ENCODE peak calls at places on chromosomes 3 and 15, in five cellular contexts. One of them, this sample, is unnamed.

GRCh38 chr3:48088056-48088748 is 72.0 kb upstream of the MAP4 start:
- DNase-seq in fibroblast of mammary gland: peak; percentile 25
- DNase-seq in cardiac muscle cell: no peak
- DNase-seq in left ventricle myocardium inferior: no peak
- DNase-seq in upper lobe of right lung: no peak
- DNase-seq in this sample: no peak

GRCh38 chr15:51874751-51875644 is 45.5 kb downstream of the TMOD3 start:
- DNase-seq in left ventricle myocardium inferior: no peak
- DNase-seq in upper lobe of right lung: no peak
- DNase-seq in cardiac muscle cell: peak; percentile 96
- DNase-seq in fibroblast of mammary gland: peak; percentile 99
- DNase-seq in this sample: no peak

GRCh38 chr15:70670680-70671079 is 92.7 kb downstream of the UACA start:
- DNase-seq in left ventricle myocardium inferior: no peak
- DNase-seq in cardiac muscle cell: peak; percentile 38
- DNase-seq in upper lobe of right lung: no peak
- DNase-seq in fibroblast of mammary gland: peak; percentile 28
- DNase-seq in this sample: no peak

GRCh38 chr15:57859130-57859685 is 152.7 kb downstream of the POLR2M start:
- DNase-seq in left ventricle myocardium inferior: no peak
- DNase-seq in cardiac muscle cell: no peak
- DNase-seq in fibroblast of mammary gland: no peak
- DNase-seq in upper lobe of right lung: no peak
- DNase-seq in this sample: no peak

GRCh38 chr15:62444104-62445027 is 279.3 kb upstream of the C2CD4B start:
- DNase-seq in cardiac muscle cell: peak; percentile 87
- DNase-seq in left ventricle myocardium inferior: no peak
- DNase-seq in upper lobe of right lung: no peak
- DNase-seq in fibroblast of mammary gland: peak; percentile 99
- DNase-seq in this sample: no peak

GRCh38 chr3:14064910-14065309 is 59.8 kb downstream of the CHCHD4 start:
- DNase-seq in left ventricle myocardium inferior: no peak
- DNase-seq in fibroblast of mammary gland: no peak
- DNase-seq in upper lobe of right lung: no peak
- DNase-seq in cardiac muscle cell: no peak
- DNase-seq in this sample: no peak

GRCh38 chr3:176785207-176785606 is 412.1 kb downstream of the TBL1XR1 start:
- DNase-seq in cardiac muscle cell: no peak
- DNase-seq in left ventricle myocardium inferior: no peak
- DNase-seq in upper lobe of right lung: no peak
- DNase-seq in fibroblast of mammary gland: no peak
- DNase-seq in this sample: no peak

GRCh38 chr3:189317911-189318310 is 146.1 kb downstream of the TPRG1 start:
- DNase-seq in fibroblast of mammary gland: no peak
- DNase-seq in upper lobe of right lung: no peak
- DNase-seq in left ventricle myocardium inferior: no peak
- DNase-seq in cardiac muscle cell: no peak
- DNase-seq in this sample: no peak

GRCh38 chr3:65968996-65969395 is 69.7 kb downstream of the MAGI1 start:
- DNase-seq in cardiac muscle cell: peak; percentile 14
- DNase-seq in left ventricle myocardium inferior: no peak
- DNase-seq in fibroblast of mammary gland: no peak
- DNase-seq in upper lobe of right lung: no peak
- DNase-seq in this sample: no peak

GRCh38 chr15:101358895-101359294 is 63.8 kb upstream of the SNRPA1 start:
- DNase-seq in cardiac muscle cell: no peak
- DNase-seq in fibroblast of mammary gland: no peak
- DNase-seq in upper lobe of right lung: no peak
- DNase-seq in left ventricle myocardium inferior: peak; percentile 56
- DNase-seq in this sample: no peak

GRCh38 chr3:15964605-15965061 is 166.9 kb upstream of the ANKRD28 start:
- DNase-seq in fibroblast of mammary gland: peak; percentile 69
- DNase-seq in cardiac muscle cell: peak; percentile 21
- DNase-seq in left ventricle myocardium inferior: no peak
- DNase-seq in upper lobe of right lung: no peak
- DNase-seq in this sample: no peak

GRCh38 chr15:100766225-100767001 is 113.2 kb upstream of the ALDH1A3 start:
- DNase-seq in upper lobe of right lung: peak; percentile 48
- DNase-seq in left ventricle myocardium inferior: no peak
- DNase-seq in fibroblast of mammary gland: peak; percentile 37
- DNase-seq in cardiac muscle cell: peak; percentile 18
- DNase-seq in this sample: peak; percentile 10

GRCh38 chr15:55494927-55495326 is 13.1 kb downstream of the DNAAF4 start:
- DNase-seq in fibroblast of mammary gland: no peak
- DNase-seq in cardiac muscle cell: no peak
- DNase-seq in left ventricle myocardium inferior: no peak
- DNase-seq in upper lobe of right lung: no peak
- DNase-seq in this sample: no peak

DNA sequence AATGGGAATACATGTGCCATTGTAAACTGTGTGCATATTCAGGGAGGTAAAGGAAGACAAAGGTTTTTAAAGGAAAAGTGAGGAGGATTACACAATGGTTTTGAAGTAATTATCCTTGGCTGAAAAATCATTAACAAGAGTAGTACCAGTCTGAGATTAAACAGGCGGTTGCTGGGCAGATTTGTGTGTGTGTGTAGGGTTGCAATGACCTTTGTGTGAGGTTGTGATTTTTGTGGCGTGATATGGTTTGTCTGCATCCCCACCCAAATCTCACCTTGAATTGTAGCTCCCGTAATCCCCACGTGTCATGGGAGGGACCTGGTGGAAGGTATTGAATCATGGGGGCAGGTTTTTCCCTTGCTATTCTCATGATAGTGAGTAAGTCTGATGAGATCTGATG is 7.0 kb downstream of the DLEC1 start:
- DNase-seq in left ventricle myocardium inferior: no peak
- DNase-seq in cardiac muscle cell: no peak
- DNase-seq in fibroblast of mammary gland: no peak
- DNase-seq in upper lobe of right lung: no peak
- DNase-seq in this sample: no peak
- TF ChIP-seq CTCF in left ventricle myocardium inferior: no peak
- TF ChIP-seq CTCF in cardiac muscle cell: no peak
- TF ChIP-seq CTCF in fibroblast of mammary gland: no peak
- TF ChIP-seq CTCF in upper lobe of right lung: no peak
- TF ChIP-seq CTCF in this sample: no peak

DNA sequence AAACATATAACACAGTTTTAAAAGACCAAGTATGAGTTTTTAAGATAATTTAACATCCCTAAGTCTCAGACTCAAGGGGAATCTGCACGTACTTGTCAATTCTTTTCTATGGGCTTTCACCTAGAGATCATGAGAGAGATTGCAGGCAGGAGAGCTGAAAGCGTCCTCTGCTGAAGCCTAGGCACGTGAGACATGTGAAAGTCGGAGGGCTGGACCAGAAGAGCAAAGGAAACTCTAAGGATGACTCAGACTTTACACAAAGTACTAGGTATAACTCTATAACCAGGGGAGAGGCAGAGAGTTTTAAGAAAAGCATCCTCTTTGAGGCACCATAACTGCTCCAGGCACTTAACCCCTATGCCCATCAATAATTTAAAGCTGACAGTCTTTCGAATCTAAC is 436.6 kb downstream of the VGLL3 start:
- DNase-seq in cardiac muscle cell: no peak
- DNase-seq in fibroblast of mammary gland: no peak
- DNase-seq in left ventricle myocardium inferior: no peak
- DNase-seq in upper lobe of right lung: no peak
- DNase-seq in this sample: no peak
- TF ChIP-seq CTCF in cardiac muscle cell: no peak
- TF ChIP-seq CTCF in fibroblast of mammary gland: no peak
- TF ChIP-seq CTCF in left ventricle myocardium inferior: no peak
- TF ChIP-seq CTCF in upper lobe of right lung: no peak
- TF ChIP-seq CTCF in this sample: no peak

GRCh38 chr3:152513301-152513960 is 244.7 kb downstream of the MBNL1 start:
- DNase-seq in cardiac muscle cell: no peak
- DNase-seq in upper lobe of right lung: no peak
- DNase-seq in left ventricle myocardium inferior: no peak
- DNase-seq in fibroblast of mammary gland: no peak
- DNase-seq in this sample: no peak

GRCh38 chr3:152511904-152512303 is 243.2 kb downstream of the MBNL1 start:
- DNase-seq in cardiac muscle cell: no peak
- DNase-seq in left ventricle myocardium inferior: no peak
- DNase-seq in fibroblast of mammary gland: no peak
- DNase-seq in upper lobe of right lung: no peak
- DNase-seq in this sample: peak; percentile 28

GRCh38 chr3:152505926-152506325 is 237.2 kb downstream of the MBNL1 start:
- DNase-seq in cardiac muscle cell: no peak
- DNase-seq in upper lobe of right lung: no peak
- DNase-seq in fibroblast of mammary gland: no peak
- DNase-seq in left ventricle myocardium inferior: no peak
- DNase-seq in this sample: peak; percentile 20

GRCh38 chr3:152508705-152509104 is 240.0 kb downstream of the MBNL1 start:
- DNase-seq in fibroblast of mammary gland: peak; percentile 37
- DNase-seq in upper lobe of right lung: no peak
- DNase-seq in cardiac muscle cell: peak; percentile 46
- DNase-seq in left ventricle myocardium inferior: no peak
- DNase-seq in this sample: no peak
- TF ChIP-seq CTCF in fibroblast of mammary gland: peak; percentile 21
- TF ChIP-seq CTCF in upper lobe of right lung: peak; percentile 37
- TF ChIP-seq CTCF in cardiac muscle cell: no peak
- TF ChIP-seq CTCF in left ventricle myocardium inferior: peak; percentile 65
- TF ChIP-seq CTCF in this sample: peak; percentile 37

GRCh38 chr3:44476963-44477311 is 533 bp downstream of the ZNF445 start:
- DNase-seq in cardiac muscle cell: no peak
- DNase-seq in left ventricle myocardium inferior: no peak
- DNase-seq in fibroblast of mammary gland: no peak
- DNase-seq in upper lobe of right lung: no peak
- DNase-seq in this sample: no peak

GRCh38 chr3:44478055-44478468 is 592 bp upstream of the ZNF445 start:
- DNase-seq in left ventricle myocardium inferior: no peak
- DNase-seq in fibroblast of mammary gland: no peak
- DNase-seq in cardiac muscle cell: no peak
- DNase-seq in upper lobe of right lung: no peak
- DNase-seq in this sample: no peak

GRCh38 chr3:44476181-44476599 is 1.3 kb downstream of the ZNF445 start:
- DNase-seq in left ventricle myocardium inferior: no peak
- DNase-seq in cardiac muscle cell: peak; percentile 57
- DNase-seq in upper lobe of right lung: no peak
- DNase-seq in fibroblast of mammary gland: peak; percentile 39
- DNase-seq in this sample: no peak

GRCh38 chr3:44478606-44479094 is 1.2 kb upstream of the ZNF445 start:
- DNase-seq in fibroblast of mammary gland: no peak
- DNase-seq in cardiac muscle cell: no peak
- DNase-seq in left ventricle myocardium inferior: no peak
- DNase-seq in upper lobe of right lung: no peak
- DNase-seq in this sample: no peak

GRCh38 chr3:44477312-44478030 is at the start of gene ZNF445:
- DNase-seq in cardiac muscle cell: peak; percentile 86
- DNase-seq in left ventricle myocardium inferior: peak; percentile 80
- DNase-seq in fibroblast of mammary gland: peak; percentile 72
- DNase-seq in upper lobe of right lung: peak; percentile 91
- DNase-seq in this sample: peak; percentile 89
- TF ChIP-seq CTCF in cardiac muscle cell: no peak
- TF ChIP-seq CTCF in left ventricle myocardium inferior: no peak
- TF ChIP-seq CTCF in fibroblast of mammary gland: no peak
- TF ChIP-seq CTCF in upper lobe of right lung: no peak
- TF ChIP-seq CTCF in this sample: no peak

DNA sequence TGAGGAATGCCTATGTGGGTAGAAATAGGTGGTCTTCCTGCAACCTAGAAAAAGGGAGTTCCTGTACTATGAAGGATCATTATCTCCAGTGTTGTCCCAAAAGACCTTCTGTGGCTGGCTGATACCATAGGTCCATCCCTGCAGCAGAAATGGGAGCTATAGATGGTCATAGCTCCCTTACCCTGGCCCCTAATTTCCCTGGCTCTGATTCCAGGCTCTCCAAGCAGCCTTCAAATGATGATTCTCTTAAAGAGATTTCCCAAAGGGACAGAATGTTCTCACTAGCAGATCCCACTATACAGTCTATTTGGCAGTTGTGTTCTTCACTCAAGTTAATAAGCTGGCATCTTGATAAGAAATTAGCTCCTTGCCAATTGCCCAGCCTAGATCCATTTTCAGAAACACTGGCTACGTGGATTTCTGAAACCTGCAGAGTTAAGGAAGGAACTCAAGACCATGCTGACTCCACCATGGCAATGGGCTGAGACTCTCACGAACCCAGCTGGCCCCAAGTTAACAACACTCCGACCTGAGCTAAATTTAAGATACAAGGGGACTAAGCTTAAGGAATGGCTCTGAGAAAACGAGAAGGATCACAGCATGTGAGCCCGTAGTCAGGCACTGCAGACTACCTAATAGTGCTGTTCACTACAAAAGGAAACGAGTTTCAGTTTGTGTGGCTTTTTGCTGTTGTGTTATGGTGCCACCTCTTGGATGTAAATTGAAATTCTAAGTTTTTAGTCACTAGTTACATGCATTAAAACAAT is 11.4 kb downstream of the C15orf40 start:
- DNase-seq in upper lobe of right lung: no peak
- DNase-seq in left ventricle myocardium inferior: no peak
- DNase-seq in cardiac muscle cell: peak; percentile 83
- DNase-seq in fibroblast of mammary gland: peak; percentile 75
- DNase-seq in this sample: peak; percentile 61
- TF ChIP-seq CTCF in upper lobe of right lung: peak; percentile 42
- TF ChIP-seq CTCF in left ventricle myocardium inferior: peak; percentile 63
- TF ChIP-seq CTCF in cardiac muscle cell: peak; percentile 60
- TF ChIP-seq CTCF in fibroblast of mammary gland: peak; percentile 66
- TF ChIP-seq CTCF in this sample: peak; percentile 53

DNA sequence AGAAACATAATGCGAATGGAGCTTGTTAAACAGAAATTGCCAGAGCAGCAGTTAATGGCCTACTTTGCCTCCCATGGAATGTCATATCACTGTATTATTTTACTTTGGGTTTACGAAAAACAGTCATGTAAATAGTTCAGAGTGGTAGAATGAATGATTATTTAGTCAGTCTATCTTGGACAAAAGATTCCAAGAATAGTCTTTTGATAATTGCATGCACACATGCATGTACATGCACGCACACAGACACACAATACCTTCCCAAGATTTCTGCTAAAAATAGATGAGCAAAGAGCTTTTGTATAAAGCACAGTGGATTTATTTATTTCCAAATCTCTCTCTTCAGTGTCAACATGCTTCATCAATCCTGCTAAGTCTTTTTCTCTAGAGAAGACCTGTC is 800.7 kb downstream of the DIPK2A start:
- DNase-seq in fibroblast of mammary gland: no peak
- DNase-seq in upper lobe of right lung: no peak
- DNase-seq in left ventricle myocardium inferior: no peak
- DNase-seq in cardiac muscle cell: no peak
- DNase-seq in this sample: no peak
- TF ChIP-seq CTCF in fibroblast of mammary gland: no peak
- TF ChIP-seq CTCF in upper lobe of right lung: no peak
- TF ChIP-seq CTCF in left ventricle myocardium inferior: no peak
- TF ChIP-seq CTCF in cardiac muscle cell: no peak
- TF ChIP-seq CTCF in this sample: no peak

This sample was measured in GM10248.